ENCODE peak calls at places on chromosomes 13 and 19, in ten cellular contexts. P, C, R, U, O, S, V, T, N and Y are unnamed samples.

GRCh38 chr13:43874512-43875092 is 4.9 kb downstream of the CCDC122 start:
- DNase-seq in P (no peak), C (peak; percentile 52), R (no peak), U (no peak), O (no peak), S (no peak), V (no peak), T (peak; percentile 54), N (peak; percentile 27), Y (peak; percentile 3)

GRCh38 chr19:47581605-47582319 is 8.8 kb upstream of the ZNF541 start:
- DNase-seq in P (no peak), C (no peak), R (no peak), U (no peak), O (no peak), S (no peak), V (no peak), T (no peak), N (no peak), Y (no peak)

GRCh38 chr19:40413291-40413994 is at the start of gene PRX:
- DNase-seq in P (no peak), C (no peak), R (no peak), U (no peak), O (no peak), S (no peak), V (peak; percentile 88), T (no peak), N (peak; percentile 40), Y (no peak)

GRCh38 chr13:80787604-80788003 is 446.7 kb upstream of the SPRY2 start:
- DNase-seq in P (no peak), C (no peak), R (no peak), U (no peak), O (no peak), S (no peak), V (no peak), T (no peak), N (no peak), Y (no peak)

GRCh38 chr19:31350033-31350692 is 927 bp upstream of the TSHZ3 start:
- DNase-seq in P (peak; percentile 69), C (peak; percentile 39), R (peak; percentile 70), U (no peak), O (no peak), S (peak; percentile 53), V (no peak), T (no peak), N (no peak), Y (no peak)

GRCh38 chr19:10808937-10809655 is 26.9 kb downstream of the TMED1 start:
- DNase-seq in P (no peak), C (no peak), R (no peak), U (peak; percentile 41), O (no peak), S (no peak), V (no peak), T (peak; percentile 21), N (no peak), Y (no peak)

GRCh38 chr13:40813662-40814454 is 24.4 kb downstream of the SLC25A15 start:
- DNase-seq in P (no peak), C (peak; percentile 56), R (no peak), U (no peak), O (no peak), S (no peak), V (no peak), T (peak; percentile 34), N (peak; percentile 36), Y (peak; percentile 25)

GRCh38 chr19:801861-802496 is 4.7 kb downstream of the PTBP1 start:
- DNase-seq in P (no peak), C (no peak), R (no peak), U (no peak), O (no peak), S (no peak), V (no peak), T (peak; percentile 44), N (peak; percentile 2), Y (no peak)

GRCh38 chr19:50190439-50190891 is 13.0 kb upstream of the MYH14 start:
- DNase-seq in P (no peak), C (no peak), R (no peak), U (no peak), O (no peak), S (no peak), V (no peak), T (no peak), N (no peak), Y (peak; percentile 32)

GRCh38 chr13:24605923-24606372 is 74.3 kb upstream of the ATP12A start:
- DNase-seq in P (no peak), C (peak; percentile 56), R (no peak), U (no peak), O (no peak), S (no peak), V (no peak), T (peak; percentile 11), N (no peak), Y (peak; percentile 29)

GRCh38 chr13:45316996-45317395 is 24.0 kb downstream of the TPT1 start:
- DNase-seq in P (no peak), C (no peak), R (no peak), U (no peak), O (no peak), S (no peak), V (no peak), T (no peak), N (no peak), Y (no peak)

GRCh38 chr13:84810781-84811180 is 928.5 kb upstream of the SLITRK1 start:
- DNase-seq in P (no peak), C (no peak), R (no peak), U (no peak), O (no peak), S (no peak), V (no peak), T (no peak), N (no peak), Y (no peak)

GRCh38 chr13:97205971-97206370 is 16.2 kb upstream of the MBNL2 start:
- DNase-seq in P (no peak), C (peak; percentile 43), R (no peak), U (no peak), O (no peak), S (no peak), V (no peak), T (peak; percentile 68), N (no peak), Y (no peak)

DNA sequence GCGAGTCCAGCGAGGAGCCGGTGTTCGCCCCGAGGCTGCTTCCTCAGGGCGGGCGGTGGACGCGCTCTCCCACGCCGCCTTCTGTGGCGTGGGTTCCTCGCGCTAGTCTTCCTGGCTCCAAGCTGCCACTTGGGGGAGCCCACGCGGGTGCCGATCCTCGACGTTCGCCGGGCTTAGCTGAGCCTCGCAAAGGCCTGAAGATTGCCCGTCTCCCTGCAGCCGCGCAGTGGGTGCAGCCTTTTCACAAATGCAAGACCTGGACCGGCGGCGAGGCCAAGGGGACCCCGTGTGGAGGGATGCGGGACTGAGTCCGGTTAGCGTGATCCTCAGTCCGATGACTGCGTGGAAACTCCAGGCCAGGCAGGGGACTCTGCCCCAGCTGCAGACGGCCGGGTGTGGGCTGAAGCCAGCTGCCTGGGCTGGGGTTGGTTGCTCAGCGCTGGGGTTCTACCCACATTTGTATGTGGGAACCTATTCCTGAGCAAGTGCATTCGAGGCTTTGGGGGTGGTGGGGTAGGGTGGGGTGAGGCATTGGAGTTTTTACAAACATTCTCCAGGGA is 16.6 kb upstream of the LRP3 start:
- DNase-seq in P (no peak), C (no peak), R (no peak), U (peak; percentile 85), O (peak; percentile 62), S (no peak), V (peak; percentile 64), T (no peak), N (peak; percentile 79), Y (no peak)
- TF ChIP-seq CTCF in P (peak; percentile 54), C (peak; percentile 47), R (peak; percentile 54), U (peak; percentile 60), O (peak; percentile 61), S (peak; percentile 63), V (peak; percentile 15), T (peak; percentile 50), N (peak; percentile 39), Y (peak; percentile 35)

DNA sequence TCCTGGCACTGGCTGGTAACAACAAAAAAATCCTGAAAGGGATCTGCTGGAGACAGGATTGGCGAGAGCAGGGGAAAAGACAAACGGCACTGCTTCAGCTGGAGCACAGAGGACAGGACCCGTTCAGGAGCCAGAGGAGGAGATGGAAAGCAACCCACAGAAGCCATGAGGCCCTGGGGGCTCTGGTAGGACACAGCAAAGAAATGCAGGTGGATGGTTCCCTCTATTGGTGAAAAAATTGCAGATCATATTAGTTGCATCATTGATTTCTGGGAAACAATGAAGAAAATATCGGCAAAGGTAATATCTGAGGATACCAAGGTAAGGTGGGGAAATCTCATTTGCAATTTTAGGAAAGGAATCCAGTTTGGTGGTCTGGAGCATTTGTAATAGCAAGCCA is 25.7 kb upstream of the TPP2 start:
- DNase-seq in P (no peak), C (no peak), R (no peak), U (no peak), O (no peak), S (no peak), V (peak; percentile 18), T (no peak), N (peak; percentile 10), Y (no peak)
- TF ChIP-seq CTCF in P (no peak), C (peak; percentile 10), R (no peak), U (no peak), O (peak; percentile 41), S (no peak), V (no peak), T (peak; percentile 5), N (no peak), Y (peak; percentile 4)

GRCh38 chr13:86080340-86080995 is 281.2 kb upstream of the SLITRK6 start:
- DNase-seq in P (no peak), C (no peak), R (no peak), U (no peak), O (no peak), S (no peak), V (no peak), T (no peak), N (no peak), Y (no peak)

GRCh38 chr13:86087241-86087640 is 288.0 kb upstream of the SLITRK6 start:
- DNase-seq in P (no peak), C (no peak), R (no peak), U (no peak), O (no peak), S (no peak), V (no peak), T (no peak), N (no peak), Y (no peak)

GRCh38 chr13:86082116-86082515 is 282.9 kb upstream of the SLITRK6 start:
- DNase-seq in P (no peak), C (no peak), R (no peak), U (no peak), O (no peak), S (no peak), V (no peak), T (no peak), N (no peak), Y (no peak)

GRCh38 chr13:86085890-86086289 is 286.7 kb upstream of the SLITRK6 start:
- DNase-seq in P (no peak), C (no peak), R (no peak), U (no peak), O (no peak), S (no peak), V (no peak), T (no peak), N (no peak), Y (no peak)
- TF ChIP-seq CTCF in P (no peak), C (no peak), R (no peak), U (no peak), O (peak; percentile 40), S (peak; percentile 34), V (no peak), T (no peak), N (no peak), Y (no peak)

DNA sequence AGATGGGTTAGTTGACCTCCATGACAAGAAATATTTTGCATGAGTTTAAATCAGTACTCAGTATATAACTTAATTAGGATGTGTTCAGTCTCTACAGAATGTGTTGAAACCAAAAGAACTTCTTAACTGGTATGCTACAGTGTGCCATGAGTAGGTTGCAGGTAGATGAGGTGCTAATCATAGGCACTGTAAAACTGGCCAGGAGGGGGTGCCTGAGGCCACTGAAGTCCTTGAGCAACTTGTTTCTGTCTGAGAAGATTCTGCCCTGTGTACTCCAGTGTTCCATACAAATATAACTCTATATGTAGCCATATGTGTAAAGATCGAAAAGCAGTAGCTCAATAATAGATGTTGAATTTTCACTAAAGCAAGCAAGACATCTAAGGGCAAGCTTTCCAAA is 549.2 kb upstream of the KLF12 start:
- DNase-seq in P (no peak), C (peak; percentile 6), R (no peak), U (no peak), O (no peak), S (no peak), V (peak; percentile 20), T (no peak), N (no peak), Y (no peak)
- TF ChIP-seq CTCF in P (no peak), C (peak; percentile 20), R (no peak), U (no peak), O (no peak), S (no peak), V (no peak), T (no peak), N (peak; percentile 18), Y (no peak)